ENCODE peak calls at places on chromosomes 2 and 18, in four cellular contexts. One of them, this sample, is unnamed.

GRCh38 chr2:61111708-61112107 is 46.0 kb downstream of the SANBR start:
- DNase-seq in K562: no peak
- DNase-seq in uterus: no peak
- DNase-seq in suprapubic skin: no peak
- DNase-seq in this sample: no peak

GRCh38 chr2:196983934-196984333 is 57.4 kb upstream of the PGAP1 start:
- DNase-seq in uterus: no peak
- DNase-seq in K562: no peak
- DNase-seq in suprapubic skin: no peak
- DNase-seq in this sample: no peak

GRCh38 chr18:32918692-32919250 is 145.9 kb upstream of the KLHL14 start:
- DNase-seq in uterus: no peak
- DNase-seq in suprapubic skin: no peak
- DNase-seq in K562: no peak
- DNase-seq in this sample: no peak

GRCh38 chr2:128273469-128274081 is 45.1 kb downstream of the HS6ST1 start:
- DNase-seq in suprapubic skin: peak; percentile 76
- DNase-seq in K562: no peak
- DNase-seq in uterus: no peak
- DNase-seq in this sample: no peak

GRCh38 chr2:43358688-43359201 is 132.3 kb upstream of the ZFP36L2 start:
- DNase-seq in K562: no peak
- DNase-seq in suprapubic skin: no peak
- DNase-seq in uterus: no peak
- DNase-seq in this sample: no peak

GRCh38 chr2:7510353-7510752 is 593.1 kb downstream of the RNF144A start:
- DNase-seq in suprapubic skin: no peak
- DNase-seq in K562: no peak
- DNase-seq in uterus: no peak
- DNase-seq in this sample: no peak

GRCh38 chr2:80887923-80888322 is 583.4 kb upstream of the LRRTM1 start:
- DNase-seq in K562: no peak
- DNase-seq in suprapubic skin: no peak
- DNase-seq in uterus: no peak
- DNase-seq in this sample: peak; percentile 8

GRCh38 chr2:238155051-238155760 is 3.6 kb upstream of the ERFE start:
- DNase-seq in K562: no peak
- DNase-seq in suprapubic skin: no peak
- DNase-seq in uterus: no peak
- DNase-seq in this sample: no peak

GRCh38 chr2:28587526-28588230 is 91.8 kb downstream of the PLB1 start:
- DNase-seq in K562: no peak
- DNase-seq in uterus: no peak
- DNase-seq in suprapubic skin: no peak
- DNase-seq in this sample: no peak

GRCh38 chr2:68441179-68441993 is 25.7 kb downstream of the FBXO48 start:
- DNase-seq in suprapubic skin: peak; percentile 87
- DNase-seq in uterus: peak; percentile 87
- DNase-seq in K562: peak; percentile 71
- DNase-seq in this sample: peak; percentile 86
- H3K27ac ChIP-seq in suprapubic skin: no peak overlapping the region
- H3K27ac ChIP-seq in uterus: peak overlapping the region; percentile 52
- H3K27ac ChIP-seq in K562: peak overlapping the region; percentile 53
- H3K27ac ChIP-seq in this sample: peak overlapping the region; percentile 18

GRCh38 chr2:96184188-96184587 is 24.4 kb downstream of the STARD7 start:
- DNase-seq in K562: no peak
- DNase-seq in suprapubic skin: no peak
- DNase-seq in uterus: no peak
- DNase-seq in this sample: no peak
- TF ChIP-seq POLR2A in K562: peak; percentile 59
- TF ChIP-seq POLR2A in suprapubic skin: no peak
- TF ChIP-seq POLR2A in uterus: no peak
- TF ChIP-seq POLR2A in this sample: no peak

DNA sequence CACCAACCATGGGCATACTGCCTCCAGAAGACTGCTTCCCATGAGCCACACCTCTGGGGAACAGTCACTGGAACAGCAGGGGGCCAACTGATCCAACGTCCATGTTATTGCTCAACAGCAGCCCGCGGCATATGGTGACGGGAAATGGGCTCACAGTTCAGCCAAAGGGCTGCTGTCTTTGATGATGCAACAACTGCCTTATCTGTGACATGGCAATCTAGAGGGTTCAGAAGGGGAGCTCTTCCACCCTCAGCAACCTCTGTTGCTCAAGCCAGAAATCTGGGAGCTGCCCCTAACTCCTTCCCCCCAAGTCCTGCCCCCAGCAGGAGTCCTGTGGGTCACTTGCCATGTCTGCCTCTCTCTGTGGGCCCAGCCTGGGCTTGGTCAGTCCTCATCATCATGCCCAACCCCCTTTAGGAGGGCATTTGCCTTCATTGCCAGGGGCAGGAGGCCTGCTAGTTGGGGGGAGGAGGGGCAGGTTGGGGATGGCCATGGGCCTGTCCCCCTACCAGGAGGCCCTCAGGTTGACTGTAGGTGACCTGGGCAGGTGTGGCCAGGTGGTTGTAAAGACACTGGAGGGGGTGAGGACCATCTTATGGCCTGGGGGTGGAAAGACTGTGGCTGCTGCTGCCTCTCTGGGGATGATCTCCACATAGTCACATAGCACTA is 212.9 kb downstream of the CYP26B1 start:
- DNase-seq in K562: peak; percentile 8
- DNase-seq in suprapubic skin: no peak
- DNase-seq in uterus: peak; percentile 56
- DNase-seq in this sample: no peak
- H3K27ac ChIP-seq in K562: no peak overlapping the region
- H3K27ac ChIP-seq in suprapubic skin: peak overlapping the region; percentile 81
- H3K27ac ChIP-seq in uterus: peak overlapping the region; percentile 50
- H3K27ac ChIP-seq in this sample: peak overlapping the region; percentile 38

DNA sequence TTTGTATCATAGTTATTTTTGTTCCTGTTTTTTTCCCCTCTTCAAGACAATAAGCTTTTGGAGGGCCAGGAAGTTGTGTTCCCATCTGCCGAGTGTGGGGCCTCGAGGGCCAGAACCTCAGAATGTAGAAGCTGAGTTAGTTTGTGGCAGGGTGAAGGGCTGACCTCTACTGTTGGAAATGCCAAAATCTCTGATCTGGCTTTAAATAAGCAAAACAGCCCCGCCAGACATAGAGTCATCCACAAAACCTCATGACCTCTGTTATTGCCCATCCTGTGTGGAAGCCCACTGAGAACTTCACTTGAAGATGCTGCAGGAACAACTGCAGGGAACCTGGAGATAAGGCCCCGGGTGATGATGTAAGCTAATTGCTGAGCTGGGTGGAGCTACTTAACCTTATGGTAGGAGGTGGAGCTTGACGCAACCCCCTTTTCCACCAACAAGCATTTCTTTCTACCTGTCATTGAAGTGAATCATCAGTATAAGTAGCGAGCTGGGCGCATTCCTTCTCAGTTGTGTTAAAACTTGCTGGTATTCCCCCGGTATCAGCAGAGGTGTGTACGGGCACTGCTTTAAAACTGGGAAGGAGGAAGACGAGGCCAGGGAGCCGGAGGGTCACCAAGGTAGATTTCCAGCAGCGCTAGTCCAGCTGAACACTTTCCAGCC is 177.2 kb downstream of the NEDD4L start:
- DNase-seq in uterus: no peak
- DNase-seq in suprapubic skin: no peak
- DNase-seq in K562: peak; percentile 84
- DNase-seq in this sample: peak; percentile 81
- TF ChIP-seq POLR2A in uterus: no peak
- TF ChIP-seq POLR2A in suprapubic skin: no peak
- TF ChIP-seq POLR2A in K562: peak; percentile 79
- TF ChIP-seq POLR2A in this sample: peak; percentile 93

DNA sequence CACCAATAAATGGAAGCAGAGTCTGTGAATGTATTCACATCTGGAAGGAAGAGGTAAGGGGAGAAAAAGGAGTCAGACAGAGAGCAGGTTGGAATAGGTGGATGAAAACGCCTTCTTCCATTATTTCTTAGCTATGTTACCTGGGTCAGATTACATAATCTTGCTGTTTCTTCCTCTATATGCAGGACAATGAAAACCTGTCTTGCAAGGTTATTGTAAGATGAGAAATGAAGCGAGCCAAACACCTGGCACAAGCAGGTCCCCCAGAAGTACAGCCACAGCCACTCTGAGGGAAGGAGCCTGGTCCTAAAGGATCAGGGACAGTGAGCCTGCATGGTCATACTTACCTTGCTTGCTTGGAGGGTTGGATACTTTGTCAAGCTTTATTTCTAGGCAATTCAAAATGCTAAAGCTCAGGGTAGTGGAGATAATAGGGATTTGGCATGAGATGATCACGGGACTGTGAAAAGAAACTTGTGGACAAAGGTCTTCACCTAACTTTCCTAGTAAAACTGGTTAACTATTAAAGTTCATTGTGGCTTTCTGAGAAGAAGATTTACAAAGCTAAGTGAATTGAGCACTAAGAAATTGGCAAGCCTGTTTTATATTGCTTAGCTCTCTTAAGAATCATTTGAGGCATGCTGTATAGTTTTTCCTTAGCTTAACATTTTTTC is 15.6 kb upstream of the PLA2R1 start:
- DNase-seq in suprapubic skin: no peak
- DNase-seq in K562: no peak
- DNase-seq in uterus: no peak
- DNase-seq in this sample: no peak
- H3K27ac ChIP-seq in suprapubic skin: peak overlapping the region; percentile 14
- H3K27ac ChIP-seq in K562: no peak overlapping the region
- H3K27ac ChIP-seq in uterus: no peak overlapping the region
- H3K27ac ChIP-seq in this sample: peak overlapping the region; percentile 64

GRCh38 chr2:148582679-148583511 is 61.7 kb upstream of the EPC2 start:
- DNase-seq in K562: no peak
- DNase-seq in suprapubic skin: no peak
- DNase-seq in uterus: no peak
- DNase-seq in this sample: no peak
- TF ChIP-seq POLR2A in K562: no peak
- TF ChIP-seq POLR2A in suprapubic skin: no peak
- TF ChIP-seq POLR2A in uterus: no peak
- TF ChIP-seq POLR2A in this sample: no peak

GRCh38 chr2:239288951-239289481 is 111.8 kb downstream of the HDAC4 start:
- DNase-seq in uterus: no peak
- DNase-seq in suprapubic skin: peak; percentile 72
- DNase-seq in K562: no peak
- DNase-seq in this sample: peak; percentile 9

GRCh38 chr2:239285932-239286230 is 114.9 kb downstream of the HDAC4 start:
- DNase-seq in uterus: no peak
- DNase-seq in K562: no peak
- DNase-seq in suprapubic skin: no peak
- DNase-seq in this sample: no peak

GRCh38 chr2:239286901-239287300 is 113.9 kb downstream of the HDAC4 start:
- DNase-seq in suprapubic skin: peak; percentile 59
- DNase-seq in uterus: no peak
- DNase-seq in K562: no peak
- DNase-seq in this sample: peak; percentile 7

GRCh38 chr2:239288237-239288636 is 112.6 kb downstream of the HDAC4 start:
- DNase-seq in uterus: no peak
- DNase-seq in K562: no peak
- DNase-seq in suprapubic skin: no peak
- DNase-seq in this sample: no peak

GRCh38 chr2:239287461-239287860 is 113.4 kb downstream of the HDAC4 start:
- DNase-seq in K562: no peak
- DNase-seq in uterus: no peak
- DNase-seq in suprapubic skin: no peak
- DNase-seq in this sample: no peak
- H3K27ac ChIP-seq in K562: peak overlapping the region; percentile 17
- H3K27ac ChIP-seq in uterus: peak overlapping the region; percentile 79
- H3K27ac ChIP-seq in suprapubic skin: no peak overlapping the region
- H3K27ac ChIP-seq in this sample: peak overlapping the region; percentile 75

DNA sequence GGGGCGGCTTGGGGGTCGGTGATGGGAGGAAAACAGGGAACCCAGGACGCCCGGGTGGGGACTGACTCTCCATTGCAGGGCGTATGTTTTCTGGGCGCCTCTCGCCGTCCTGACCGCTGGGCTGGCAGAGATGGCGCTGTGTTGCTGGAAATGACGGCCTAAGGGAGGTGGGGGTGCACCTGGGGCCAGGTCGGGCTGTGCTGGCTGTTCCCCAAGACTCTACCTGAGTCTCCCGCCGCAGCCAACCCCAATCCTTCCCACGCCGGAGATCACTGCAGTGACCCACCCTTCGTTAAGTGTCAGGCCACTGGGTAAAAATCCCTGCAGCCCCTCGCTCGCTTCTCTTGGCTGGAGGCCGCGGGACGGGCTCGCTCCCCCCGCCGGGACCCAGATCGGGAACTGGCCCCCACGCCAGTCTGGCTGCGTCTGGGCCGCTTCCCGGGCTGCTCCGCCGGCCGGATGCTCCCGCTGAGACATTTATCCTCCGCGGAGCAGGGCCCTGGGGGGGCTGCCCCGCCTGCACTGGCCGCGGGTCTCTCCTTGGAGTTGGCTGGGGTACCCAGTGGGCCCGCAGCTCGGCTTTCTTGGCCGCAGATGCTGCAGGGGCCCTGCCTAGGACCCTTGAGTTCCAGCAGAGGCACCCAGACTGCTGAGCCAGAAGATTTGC is 7.8 kb upstream of the ARMC9 start:
- DNase-seq in K562: no peak
- DNase-seq in suprapubic skin: peak; percentile 72
- DNase-seq in uterus: peak; percentile 77
- DNase-seq in this sample: peak; percentile 47
- TF ChIP-seq POLR2A in K562: no peak
- TF ChIP-seq POLR2A in suprapubic skin: no peak
- TF ChIP-seq POLR2A in uterus: peak; percentile 32
- TF ChIP-seq POLR2A in this sample: no peak

DNA sequence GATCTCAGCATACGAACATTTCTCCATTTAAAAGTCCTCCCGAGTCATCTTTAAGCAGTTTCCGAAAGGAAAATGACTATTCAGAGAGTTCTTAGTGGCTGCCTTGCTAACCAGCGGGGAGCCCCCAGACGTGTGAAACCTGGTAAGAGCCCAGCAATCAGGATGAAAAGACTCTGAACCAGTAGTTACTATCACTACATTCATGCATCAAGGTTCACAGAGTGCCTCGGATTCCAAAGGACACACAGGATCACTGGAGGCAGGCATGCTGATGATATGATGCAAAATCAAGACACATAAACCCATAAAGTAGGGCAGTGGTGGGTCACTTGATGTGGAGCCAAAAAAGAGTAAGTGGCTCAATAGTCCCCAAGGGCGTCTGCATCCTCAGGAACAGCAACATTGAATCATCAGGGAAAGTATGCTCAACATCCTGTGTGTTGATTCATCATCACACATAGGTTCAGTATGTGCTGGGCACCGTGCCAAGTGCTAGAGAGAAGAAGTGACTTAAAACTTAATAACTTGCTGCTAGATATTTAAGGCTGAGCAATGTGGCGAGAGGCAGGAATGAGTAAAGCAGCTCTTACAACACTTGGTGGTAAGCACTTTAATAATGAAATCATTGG is 4.4 kb downstream of the CCL20 start:
- DNase-seq in suprapubic skin: peak; percentile 87
- DNase-seq in K562: no peak
- DNase-seq in uterus: peak; percentile 58
- DNase-seq in this sample: peak; percentile 84
- H3K27ac ChIP-seq in suprapubic skin: peak overlapping the region; percentile 28
- H3K27ac ChIP-seq in K562: no peak overlapping the region
- H3K27ac ChIP-seq in uterus: no peak overlapping the region
- H3K27ac ChIP-seq in this sample: peak overlapping the region; percentile 24

DNA sequence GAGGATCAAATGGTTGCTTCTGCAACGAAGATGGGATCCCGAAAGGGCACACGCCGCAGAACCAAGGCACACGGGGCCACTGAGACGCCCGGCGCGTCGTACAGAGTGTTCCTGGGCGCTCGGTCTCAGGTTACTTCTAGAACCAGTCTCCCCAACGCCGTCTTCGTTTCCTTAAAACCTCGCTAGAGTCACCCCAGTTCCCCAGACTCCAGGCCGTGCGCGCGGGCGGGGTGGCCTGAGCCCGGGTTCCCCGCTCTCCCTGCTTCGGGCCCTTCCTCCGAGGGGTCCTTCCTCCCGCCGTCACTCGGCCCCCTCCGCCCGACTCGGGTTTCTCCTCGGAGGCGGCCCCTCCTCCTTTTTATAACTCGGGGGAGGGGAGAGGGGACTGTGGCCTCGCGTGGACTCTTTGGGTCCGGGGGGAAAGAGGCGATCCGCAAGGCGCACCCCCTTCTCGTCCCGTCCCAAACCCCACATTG is 776 bp upstream of the FZD7 start:
- DNase-seq in uterus: peak; percentile 70
- DNase-seq in K562: peak; percentile 59
- DNase-seq in suprapubic skin: peak; percentile 86
- DNase-seq in this sample: peak; percentile 67
- TF ChIP-seq POLR2A in uterus: peak; percentile 34
- TF ChIP-seq POLR2A in K562: no peak
- TF ChIP-seq POLR2A in suprapubic skin: no peak
- TF ChIP-seq POLR2A in this sample: peak; percentile 34

This sample was measured in transverse colon.